ENCODE peak calls at places on chromosomes 6 and 20, in four cellular contexts. One of them, this sample, is unnamed. For H3K9me3, H3K36me3 and H3K27me3, the result is how much of the 10 kb centered on the place peaks cover.

GRCh38 chr6:42551202-42551601 is 12.6 kb upstream of the UBR2 start:
- DNase-seq in heart left ventricle: no peak
- DNase-seq in SJCRH30: no peak
- DNase-seq in RWPE2: no peak
- DNase-seq in this sample: no peak

GRCh38 chr6:34926655-34927054 is 37.6 kb downstream of the ANKS1A start:
- DNase-seq in RWPE2: no peak
- DNase-seq in SJCRH30: no peak
- DNase-seq in heart left ventricle: no peak
- DNase-seq in this sample: no peak

GRCh38 chr20:5261763-5262162 is 55.0 kb downstream of the PROKR2 start:
- DNase-seq in SJCRH30: no peak
- DNase-seq in heart left ventricle: no peak
- DNase-seq in RWPE2: no peak
- DNase-seq in this sample: no peak

GRCh38 chr6:52271852-52272460 is 12.6 kb downstream of the MCM3 start:
- DNase-seq in SJCRH30: no peak
- DNase-seq in RWPE2: no peak
- DNase-seq in heart left ventricle: no peak
- DNase-seq in this sample: no peak

GRCh38 chr20:13786143-13786828 is 1.5 kb downstream of the NDUFAF5 start:
- DNase-seq in RWPE2: no peak
- DNase-seq in heart left ventricle: no peak
- DNase-seq in SJCRH30: no peak
- DNase-seq in this sample: no peak

GRCh38 chr6:20338160-20338559 is 63.5 kb upstream of the E2F3 start:
- DNase-seq in RWPE2: no peak
- DNase-seq in heart left ventricle: no peak
- DNase-seq in SJCRH30: no peak
- DNase-seq in this sample: no peak

GRCh38 chr6:157632821-157633220 is 190.2 kb upstream of the SNX9 start:
- DNase-seq in heart left ventricle: no peak
- DNase-seq in SJCRH30: no peak
- DNase-seq in RWPE2: no peak
- DNase-seq in this sample: no peak

GRCh38 chr6:152271681-152272464 is 365.3 kb downstream of the SYNE1 start:
- DNase-seq in SJCRH30: no peak
- DNase-seq in heart left ventricle: no peak
- DNase-seq in RWPE2: no peak
- DNase-seq in this sample: no peak

GRCh38 chr20:278607-279571 is 11.7 kb downstream of the C20orf96 start:
- DNase-seq in RWPE2: no peak
- DNase-seq in SJCRH30: no peak
- DNase-seq in heart left ventricle: peak
- DNase-seq in this sample: no peak

GRCh38 chr6:82080767-82081166 is 166.8 kb downstream of the IBTK start:
- DNase-seq in RWPE2: no peak
- DNase-seq in SJCRH30: no peak
- DNase-seq in heart left ventricle: no peak
- DNase-seq in this sample: no peak

GRCh38 chr6:84643778-84644177 is 120.6 kb downstream of the TBX18 start:
- DNase-seq in RWPE2: no peak
- DNase-seq in heart left ventricle: no peak
- DNase-seq in SJCRH30: no peak
- DNase-seq in this sample: no peak

GRCh38 chr6:26197736-26198625 is 110.8 kb downstream of the HFE start:
- DNase-seq in RWPE2: no peak
- DNase-seq in heart left ventricle: no peak
- DNase-seq in SJCRH30: peak
- DNase-seq in this sample: peak

GRCh38 chr6:135568366-135568765 is 70.8 kb upstream of the AHI1 start:
- DNase-seq in heart left ventricle: no peak
- DNase-seq in RWPE2: no peak
- DNase-seq in SJCRH30: peak
- DNase-seq in this sample: no peak

GRCh38 chr6:64680446-64680845 is 1026.6 kb downstream of the EYS start:
- DNase-seq in SJCRH30: no peak
- DNase-seq in RWPE2: no peak
- DNase-seq in heart left ventricle: no peak
- DNase-seq in this sample: no peak

GRCh38 chr20:52438326-52438963 is 246.9 kb upstream of the ZFP64 start:
- DNase-seq in RWPE2: peak
- DNase-seq in heart left ventricle: no peak
- DNase-seq in SJCRH30: no peak
- DNase-seq in this sample: no peak

GRCh38 chr6:138722425-138723371 is 50.9 kb upstream of the CCDC28A start:
- DNase-seq in heart left ventricle: no peak
- DNase-seq in SJCRH30: no peak
- DNase-seq in RWPE2: no peak
- DNase-seq in this sample: no peak

GRCh38 chr6:95408111-95408510 is 169.2 kb upstream of the MANEA start:
- DNase-seq in heart left ventricle: no peak
- DNase-seq in SJCRH30: no peak
- DNase-seq in RWPE2: no peak
- DNase-seq in this sample: no peak

GRCh38 chr20:40279390-40279789 is 409.6 kb downstream of the MAFB start:
- DNase-seq in SJCRH30: peak
- DNase-seq in heart left ventricle: no peak
- DNase-seq in RWPE2: no peak
- DNase-seq in this sample: peak

GRCh38 chr6:138586638-138587037 is 87.3 kb upstream of the NHSL1 start:
- DNase-seq in heart left ventricle: no peak
- DNase-seq in SJCRH30: no peak
- DNase-seq in RWPE2: no peak
- DNase-seq in this sample: no peak

GRCh38 chr6:136927313-136927712 is 5.2 kb downstream of the SLC35D3 start:
- DNase-seq in SJCRH30: peak
- DNase-seq in heart left ventricle: no peak
- DNase-seq in RWPE2: no peak
- DNase-seq in this sample: peak

GRCh38 chr20:56187791-56188190 is 60.7 kb upstream of the MC3R start:
- DNase-seq in SJCRH30: no peak
- DNase-seq in heart left ventricle: no peak
- DNase-seq in RWPE2: no peak
- DNase-seq in this sample: peak

GRCh38 chr6:46053034-46053933 is 37.6 kb upstream of the CLIC5 start:
- DNase-seq in RWPE2: no peak
- DNase-seq in SJCRH30: no peak
- DNase-seq in heart left ventricle: no peak
- DNase-seq in this sample: no peak

GRCh38 chr6:13327691-13328075 is 654 bp downstream of the TBC1D7 start:
- DNase-seq in SJCRH30: peak
- DNase-seq in heart left ventricle: no peak
- DNase-seq in RWPE2: no peak
- DNase-seq in this sample: no peak

GRCh38 chr6:11328613-11329247 is 96.3 kb upstream of the NEDD9 start:
- DNase-seq in RWPE2: no peak
- DNase-seq in heart left ventricle: no peak
- DNase-seq in SJCRH30: no peak
- DNase-seq in this sample: no peak

GRCh38 chr6:13339863-13340635 is 11.7 kb upstream of the TBC1D7 start:
- DNase-seq in heart left ventricle: no peak
- DNase-seq in SJCRH30: no peak
- DNase-seq in RWPE2: no peak
- DNase-seq in this sample: no peak

GRCh38 chr6:125781307-125781868 is 9.4 kb upstream of the NCOA7 start:
- DNase-seq in SJCRH30: peak
- DNase-seq in heart left ventricle: no peak
- DNase-seq in RWPE2: no peak
- DNase-seq in this sample: no peak

GRCh38 chr6:144559865-144560603 is 274.9 kb downstream of the UTRN start:
- DNase-seq in SJCRH30: no peak
- DNase-seq in RWPE2: no peak
- DNase-seq in heart left ventricle: no peak
- DNase-seq in this sample: no peak

GRCh38 chr20:17969884-17970409 is 1.1 kb downstream of the MGME1 start:
- DNase-seq in SJCRH30: peak
- DNase-seq in heart left ventricle: no peak
- DNase-seq in RWPE2: no peak
- DNase-seq in this sample: no peak

GRCh38 chr6:31919624-31920303 is 7.8 kb upstream of the C2 start:
- DNase-seq in SJCRH30: no peak
- DNase-seq in heart left ventricle: no peak
- DNase-seq in RWPE2: no peak
- DNase-seq in this sample: no peak

DNA sequence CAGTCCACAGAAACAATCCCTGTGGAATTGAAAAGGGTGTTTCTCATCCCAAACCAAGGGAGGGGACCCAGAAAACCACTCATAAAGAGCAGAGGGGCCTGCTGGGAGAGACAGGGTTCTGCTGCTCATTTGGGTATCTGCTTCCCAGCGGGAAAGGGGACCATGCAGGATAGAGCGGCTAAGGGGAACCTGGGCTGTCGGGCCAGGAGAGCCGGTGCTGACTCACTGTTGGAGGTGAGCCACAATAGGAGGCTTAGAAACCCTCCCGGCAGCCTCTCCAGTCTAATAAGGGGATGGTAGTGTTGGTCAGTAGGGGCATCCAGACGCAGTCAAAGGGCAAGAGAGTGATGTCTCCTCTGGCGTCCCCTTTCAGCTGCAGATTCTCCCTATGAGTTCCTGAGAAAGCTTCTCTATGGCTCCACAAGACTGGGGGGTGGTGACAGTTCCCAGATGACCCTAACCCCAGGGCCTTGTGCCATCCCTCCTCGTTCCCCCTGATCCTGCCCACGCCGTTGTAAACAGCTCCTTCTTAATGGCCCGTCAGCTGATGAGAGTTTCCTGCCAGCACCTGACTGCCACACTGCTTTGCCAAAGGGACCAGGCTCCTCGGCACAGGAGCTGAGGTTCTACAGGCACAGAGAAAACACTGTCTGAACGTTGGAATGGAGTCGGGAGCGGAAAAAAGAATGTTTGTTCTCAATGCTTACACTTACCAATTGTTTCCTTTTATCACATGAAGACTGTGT is 646.1 kb upstream of the DEFB115 start:
- DNase-seq in SJCRH30: no peak
- DNase-seq in heart left ventricle: no peak
- DNase-seq in RWPE2: no peak
- DNase-seq in this sample: no peak
- H3K9me3 ChIP-seq in SJCRH30: under half
- H3K9me3 ChIP-seq in heart left ventricle: under half
- H3K9me3 ChIP-seq in RWPE2: under half
- H3K9me3 ChIP-seq in this sample: under half

GRCh38 chr20:35702824-35703695 is 3.9 kb downstream of the ROMO1 start:
- DNase-seq in RWPE2: no peak
- DNase-seq in heart left ventricle: no peak
- DNase-seq in SJCRH30: no peak
- DNase-seq in this sample: no peak
- H3K36me3 ChIP-seq in RWPE2: half or more
- H3K36me3 ChIP-seq in heart left ventricle: under half
- H3K36me3 ChIP-seq in SJCRH30: half or more
- H3K36me3 ChIP-seq in this sample: half or more

GRCh38 chr20:36215778-36216177 is 20.5 kb upstream of the AAR2 start:
- DNase-seq in SJCRH30: no peak
- DNase-seq in heart left ventricle: no peak
- DNase-seq in RWPE2: no peak
- DNase-seq in this sample: no peak

GRCh38 chr20:36216314-36217025 is 19.8 kb upstream of the AAR2 start:
- DNase-seq in heart left ventricle: no peak
- DNase-seq in SJCRH30: no peak
- DNase-seq in RWPE2: peak
- DNase-seq in this sample: no peak

GRCh38 chr20:36214684-36215256 is 21.5 kb upstream of the AAR2 start:
- DNase-seq in heart left ventricle: no peak
- DNase-seq in RWPE2: no peak
- DNase-seq in SJCRH30: peak
- DNase-seq in this sample: no peak

GRCh38 chr20:36210561-36210960 is 25.7 kb upstream of the AAR2 start:
- DNase-seq in RWPE2: peak
- DNase-seq in heart left ventricle: no peak
- DNase-seq in SJCRH30: no peak
- DNase-seq in this sample: no peak

GRCh38 chr20:36213362-36213761 is 22.9 kb upstream of the AAR2 start:
- DNase-seq in SJCRH30: no peak
- DNase-seq in heart left ventricle: no peak
- DNase-seq in RWPE2: no peak
- DNase-seq in this sample: no peak
- H3K27me3 ChIP-seq in SJCRH30: under half
- H3K27me3 ChIP-seq in heart left ventricle: under half
- H3K27me3 ChIP-seq in RWPE2: under half
- H3K27me3 ChIP-seq in this sample: under half

GRCh38 chr6:366972-367794 is 24.4 kb upstream of the IRF4 start:
- DNase-seq in heart left ventricle: no peak
- DNase-seq in RWPE2: peak
- DNase-seq in SJCRH30: no peak
- DNase-seq in this sample: no peak
- H3K9me3 ChIP-seq in heart left ventricle: under half
- H3K9me3 ChIP-seq in RWPE2: under half
- H3K9me3 ChIP-seq in SJCRH30: under half
- H3K9me3 ChIP-seq in this sample: under half

This sample was measured in BE2C.